ENCODE peak calls at places on chromosomes 6 and 20, in nine cellular contexts. N is NCI-H2227 treated with DMSO at 0.1 percent for 48 hours; O is stimulated activated CD8-positive, alpha-beta memory T cell treated with anti-CD3 and anti-CD28 coated beads, Interleukin-15, amount 100 ng/mL, for 24 hours; A is heart right ventricle; Z is cardiac fibroblast; T is GM19239; U is epithelial cell of proximal tubule; I is activated CD8-positive, alpha-beta memory T cell treated with anti-CD3 and anti-CD28 coated beads for 48 hours; V is ureter. E is an unnamed sample.

GRCh38 chr20:52888096-52888495 is 84.1 kb upstream of the TSHZ2 start:
- DNase-seq in N (no peak), O (no peak), A (no peak), Z (no peak), T (no peak), U (no peak), I (no peak), V (no peak), E (no peak)

GRCh38 chr6:41427642-41428401 is 92.4 kb downstream of the NCR2 start:
- DNase-seq in N (no peak), O (no peak), A (peak), Z (no peak), T (no peak), U (no peak), I (peak), V (peak), E (no peak)

GRCh38 chr6:16676978-16677377 is 84.3 kb downstream of the ATXN1 start:
- DNase-seq in N (no peak), O (no peak), A (no peak), Z (peak), T (no peak), U (peak), I (no peak), V (no peak), E (no peak)

GRCh38 chr6:116969211-116969863 is 92.3 kb downstream of the RFX6 start:
- DNase-seq in N (no peak), O (no peak), A (no peak), Z (peak), T (peak), U (no peak), I (no peak), V (no peak), E (no peak)

GRCh38 chr6:108323710-108324109 is 28.9 kb downstream of the AFG1L start:
- DNase-seq in N (no peak), O (no peak), A (no peak), Z (no peak), T (no peak), U (no peak), I (no peak), V (no peak), E (no peak)

GRCh38 chr6:152206072-152206818 is 398.8 kb downstream of the ESR1 start:
- DNase-seq in N (no peak), O (no peak), A (peak), Z (peak), T (no peak), U (no peak), I (no peak), V (no peak), E (peak)

GRCh38 chr6:124131259-124131658 is 327.6 kb downstream of the NKAIN2 start:
- DNase-seq in N (no peak), O (no peak), A (no peak), Z (peak), T (no peak), U (no peak), I (no peak), V (no peak), E (no peak)

GRCh38 chr6:147806697-147807096 is 298.2 kb downstream of the SAMD5 start:
- DNase-seq in N (no peak), O (no peak), A (no peak), Z (no peak), T (no peak), U (no peak), I (no peak), V (no peak), E (no peak)

GRCh38 chr6:16336056-16336810 is 97.8 kb downstream of the GMPR start:
- DNase-seq in N (no peak), O (no peak), A (no peak), Z (no peak), T (no peak), U (no peak), I (no peak), V (no peak), E (no peak)

GRCh38 chr6:166956444-166957086 is at the start of gene RNASET2:
- DNase-seq in N (peak), O (peak), A (peak), Z (peak), T (peak), U (no peak), I (peak), V (peak), E (peak)

GRCh38 chr6:6210994-6211393 is 109.5 kb downstream of the F13A1 start:
- DNase-seq in N (no peak), O (no peak), A (no peak), Z (no peak), T (no peak), U (no peak), I (no peak), V (no peak), E (no peak)

GRCh38 chr6:3773696-3774298 is 22.3 kb upstream of the PXDC1 start:
- DNase-seq in N (no peak), O (no peak), A (no peak), Z (peak), T (no peak), U (no peak), I (no peak), V (no peak), E (no peak)

GRCh38 chr20:32894711-32895355 is 36.1 kb downstream of the EFCAB8 start:
- DNase-seq in N (no peak), O (no peak), A (no peak), Z (no peak), T (no peak), U (no peak), I (no peak), V (no peak), E (no peak)

GRCh38 chr20:58700121-58700780 is 7.7 kb downstream of the NPEPL1 start:
- DNase-seq in N (no peak), O (no peak), A (no peak), Z (no peak), T (no peak), U (no peak), I (no peak), V (peak), E (no peak)

GRCh38 chr6:117346142-117346930 is 79.4 kb downstream of the ROS1 start:
- DNase-seq in N (peak), O (no peak), A (no peak), Z (peak), T (no peak), U (no peak), I (no peak), V (no peak), E (no peak)

GRCh38 chr6:33314515-33314942 is 651 bp upstream of the TAPBP start:
- DNase-seq in N (peak), O (no peak), A (peak), Z (peak), T (peak), U (no peak), I (peak), V (peak), E (no peak)

E was measured in amygdala.